ENCODE peak calls at places on chromosomes 12 and 14, in eight cellular contexts. F, G, C, S, V, P, E and M are unnamed samples.

GRCh38 chr12:49304161-49304560 is 9.2 kb downstream of the PRPH start:
- DNase-seq in E (peak), S (no peak), F (no peak), P (no peak), C (peak), V (no peak), G (no peak), M (no peak)

GRCh38 chr14:23667134-23667533 is 31.0 kb downstream of the DHRS2 start:
- DNase-seq in F (no peak), S (no peak), V (no peak), C (no peak), P (no peak), E (no peak), G (no peak), M (no peak)

GRCh38 chr12:62900686-62901272 is 34.2 kb downstream of the PPM1H start:
- DNase-seq in V (no peak), S (no peak), G (no peak), P (no peak), F (no peak), E (no peak), C (no peak), M (no peak)

GRCh38 chr12:27274706-27275105 is 30.6 kb downstream of the STK38L start:
- DNase-seq in F (no peak), G (no peak), S (no peak), P (no peak), C (peak), V (no peak), E (no peak), M (no peak)

GRCh38 chr12:44286336-44286735 is 450.5 kb downstream of the TMEM117 start:
- DNase-seq in P (no peak), S (no peak), G (no peak), C (peak), F (no peak), V (peak), E (peak), M (no peak)

GRCh38 chr14:103517626-103518415 is 4.8 kb downstream of the CKB start:
- DNase-seq in C (peak), G (no peak), F (no peak), V (no peak), E (no peak), P (no peak), S (no peak), M (no peak)

GRCh38 chr14:24307575-24308341 is at the start of gene CIDEB:
- DNase-seq in S (no peak), V (peak), G (peak), E (peak), F (peak), C (peak), P (no peak), M (peak)

GRCh38 chr12:58148405-58148804 is 207.0 kb downstream of the ATP23 start:
- DNase-seq in F (no peak), C (peak), V (no peak), G (no peak), E (peak), P (no peak), S (no peak), M (no peak)

GRCh38 chr14:61399365-61399764 is 78.0 kb downstream of the PRKCH start:
- DNase-seq in C (no peak), V (no peak), G (no peak), P (no peak), E (no peak), S (no peak), F (no peak), M (no peak)

GRCh38 chr12:288687-289086 is 26.1 kb upstream of the SLC6A13 start:
- DNase-seq in P (no peak), S (no peak), C (peak), G (no peak), F (peak), V (no peak), E (peak), M (no peak)

GRCh38 chr12:122291431-122291830 is 25.1 kb upstream of the VPS33A start:
- DNase-seq in E (no peak), F (no peak), C (no peak), V (no peak), G (no peak), P (no peak), S (no peak), M (no peak)

GRCh38 chr14:95491936-95492608 is 24.4 kb downstream of the SYNE3 start:
- DNase-seq in F (no peak), G (no peak), C (no peak), E (no peak), V (no peak), S (no peak), P (no peak), M (no peak)

GRCh38 chr12:53825246-53826081 is 73.7 kb upstream of the CISTR start:
- DNase-seq in S (no peak), C (no peak), P (no peak), F (no peak), G (no peak), E (peak), V (no peak), M (no peak)

GRCh38 chr12:83864064-83864463 is 1048.5 kb downstream of the SLC6A15 start:
- DNase-seq in C (no peak), S (no peak), F (no peak), G (no peak), E (no peak), V (no peak), P (no peak), M (no peak)

GRCh38 chr12:45273717-45274271 is 57.9 kb downstream of the ANO6 start:
- DNase-seq in S (no peak), G (no peak), P (peak), V (no peak), E (peak), F (no peak), C (peak), M (no peak)

GRCh38 chr12:94089891-94090290 is 58.5 kb upstream of the PLXNC1 start:
- DNase-seq in E (peak), P (no peak), S (no peak), G (no peak), C (peak), V (no peak), F (no peak), M (no peak)

GRCh38 chr12:113802966-113803828 is 162.9 kb downstream of the RBM19 start:
- DNase-seq in P (no peak), C (no peak), G (no peak), F (no peak), S (no peak), E (no peak), V (no peak), M (no peak)

GRCh38 chr14:52706724-52707706 is at the start of gene PSMC6:
- DNase-seq in G (peak), V (peak), C (peak), S (peak), P (peak), F (peak), E (peak), M (peak)

GRCh38 chr12:58393152-58393551 is 451.8 kb downstream of the ATP23 start:
- DNase-seq in C (no peak), G (no peak), E (peak), P (no peak), S (no peak), V (no peak), F (no peak), M (no peak)

GRCh38 chr12:117986705-117987469 is 18.1 kb upstream of the KSR2 start:
- DNase-seq in P (no peak), C (no peak), G (no peak), V (no peak), S (no peak), F (no peak), E (peak), M (no peak)

GRCh38 chr12:113725557-113725876 is 240.6 kb downstream of the RBM19 start:
- DNase-seq in F (no peak), P (no peak), C (no peak), G (no peak), S (no peak), E (no peak), V (no peak), M (no peak)

GRCh38 chr14:89185919-89186849 is 230.8 kb downstream of the FOXN3 start:
- DNase-seq in G (no peak), F (no peak), P (no peak), E (peak), C (peak), S (no peak), V (no peak), M (no peak)
- TF ChIP-seq CTCF in G (peak), F (no peak), P (no peak), E (no peak), C (no peak), S (no peak), V (no peak), M (no peak)

DNA sequence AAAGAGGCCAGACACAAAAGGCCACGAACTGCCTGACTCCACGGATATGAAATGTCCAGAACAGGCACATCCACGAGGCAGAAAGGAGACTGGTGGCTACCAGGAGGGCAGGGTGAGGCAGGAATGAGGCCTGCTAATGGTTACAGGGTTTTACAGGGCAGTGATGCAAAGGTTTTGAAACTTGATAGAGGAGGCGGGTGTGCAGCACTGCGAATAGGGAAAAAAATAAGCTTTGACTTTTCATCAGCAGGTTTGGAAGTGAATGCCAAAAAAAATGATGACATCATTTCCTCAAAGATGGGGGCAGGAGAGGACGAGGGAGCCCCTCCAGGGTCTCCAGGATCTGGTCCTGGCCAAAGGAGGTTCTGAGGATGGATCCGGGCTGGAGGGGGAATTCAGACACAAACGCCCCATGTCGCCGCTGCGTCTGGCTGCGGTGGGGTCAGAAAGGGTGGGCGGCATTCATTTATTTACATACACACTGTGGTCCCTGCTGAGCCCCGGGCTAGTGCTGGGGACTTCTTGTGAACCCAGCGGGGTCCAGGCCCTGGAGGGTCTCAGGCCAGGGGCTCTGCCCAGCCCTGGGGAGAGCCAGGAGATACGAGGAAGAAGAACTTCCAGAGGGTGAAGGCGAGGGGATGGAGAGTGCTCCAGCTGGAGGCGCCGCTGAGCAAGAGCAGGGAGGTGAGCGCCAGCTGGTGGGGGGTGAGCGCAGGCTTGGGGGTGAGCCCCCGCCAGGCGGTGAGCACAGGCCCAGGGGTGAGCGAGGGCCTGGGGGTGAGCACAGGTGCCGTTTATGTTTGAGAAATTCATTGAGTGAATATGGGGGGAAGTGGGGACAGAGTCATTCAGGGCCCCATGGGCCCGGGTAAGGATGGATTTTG is 68.3 kb downstream of the NCOR2 start:
- DNase-seq in F (no peak), G (no peak), S (no peak), C (peak), P (no peak), V (no peak), E (peak), M (no peak)
- TF ChIP-seq CTCF in F (no peak), G (peak), S (no peak), C (peak), P (no peak), V (no peak), E (peak), M (no peak)

GRCh38 chr14:79011920-79012204 is 841.7 kb downstream of the NRXN3 start:
- DNase-seq in F (no peak), S (no peak), E (no peak), C (no peak), P (no peak), V (no peak), G (no peak), M (no peak)
- TF ChIP-seq CTCF in F (no peak), S (no peak), E (no peak), C (no peak), P (no peak), V (no peak), G (no peak), M (no peak)

DNA sequence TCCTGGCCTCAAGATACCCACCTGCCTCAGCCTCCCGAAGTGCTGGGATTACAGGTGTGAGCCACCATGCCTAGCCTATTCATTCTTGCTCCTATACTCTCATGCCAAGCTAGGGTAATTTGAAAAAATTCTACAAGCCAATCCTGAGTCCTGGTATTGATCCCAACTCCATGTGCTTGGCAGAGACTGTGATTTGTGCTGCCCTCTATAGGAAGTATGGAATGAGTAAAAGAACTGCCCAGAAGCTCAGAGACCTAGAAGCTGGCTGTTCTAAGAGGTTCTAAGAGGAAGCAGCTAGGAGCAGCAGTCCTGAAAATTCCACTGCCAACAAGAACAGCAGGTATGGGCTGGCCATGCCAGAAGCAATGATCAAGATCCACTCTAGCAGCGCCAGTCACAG is 402.5 kb downstream of the PCNX1 start:
- DNase-seq in F (no peak), E (peak), C (no peak), G (no peak), V (no peak), P (no peak), S (no peak), M (no peak)
- TF ChIP-seq CTCF in F (no peak), E (peak), C (peak), G (peak), V (no peak), P (no peak), S (no peak), M (no peak)

DNA sequence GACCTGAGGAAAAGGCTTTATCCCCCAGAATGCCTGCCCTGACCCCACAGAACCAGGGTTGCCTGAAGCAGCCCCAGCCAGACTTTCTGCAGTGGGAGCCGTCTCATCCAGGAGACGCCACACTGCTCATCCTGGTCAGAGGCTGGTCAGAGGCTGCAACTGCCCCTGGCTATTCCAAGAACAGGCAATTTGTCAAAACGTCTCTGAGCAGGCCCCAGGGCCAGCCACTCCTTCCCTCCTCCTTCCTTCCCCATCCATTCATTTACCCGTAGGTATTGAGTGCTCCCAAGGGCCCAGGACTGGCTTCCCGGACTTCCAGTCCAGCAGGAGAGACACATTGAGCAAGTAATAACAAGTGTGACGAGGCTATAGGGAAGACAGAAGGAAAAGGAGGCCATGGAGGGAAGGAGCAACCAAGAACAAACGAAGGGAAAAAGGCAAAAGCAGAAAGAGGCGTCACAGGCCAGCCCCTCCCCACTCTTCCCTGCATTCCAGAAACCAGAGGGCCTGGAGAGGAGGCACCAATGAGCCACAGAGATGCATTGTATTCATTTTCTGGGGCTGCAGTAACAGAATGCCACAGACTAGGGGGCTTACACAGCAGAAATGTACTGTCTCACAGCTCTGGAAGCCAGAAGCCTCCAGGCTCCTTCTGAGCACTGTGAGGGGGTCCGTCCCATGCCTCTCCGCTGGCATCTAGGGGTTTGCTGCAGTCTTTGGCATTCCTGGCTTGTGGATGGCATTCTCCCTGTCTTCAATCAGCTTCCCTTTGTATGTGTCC is 21.0 kb upstream of the CD9 start:
- DNase-seq in E (no peak), P (no peak), V (no peak), S (no peak), F (no peak), C (peak), G (peak), M (peak)
- TF ChIP-seq CTCF in E (no peak), P (no peak), V (no peak), S (no peak), F (no peak), C (peak), G (peak), M (peak)

GRCh38 chr14:42277840-42278239 is 671.2 kb downstream of the LRFN5 start:
- DNase-seq in F (no peak), P (no peak), S (no peak), V (no peak), G (no peak), E (no peak), C (no peak), M (no peak)
- TF ChIP-seq CTCF in F (no peak), P (no peak), S (no peak), V (no peak), G (no peak), E (no peak), C (no peak), M (no peak)

GRCh38 chr14:65470404-65470880 is 57.9 kb downstream of the FUT8 start:
- DNase-seq in V (no peak), C (no peak), G (peak), F (no peak), S (no peak), E (no peak), P (no peak), M (peak)
- TF ChIP-seq CTCF in V (no peak), C (no peak), G (no peak), F (no peak), S (no peak), E (no peak), P (no peak), M (no peak)

GRCh38 chr14:78154827-78155226 is 15.3 kb upstream of the NRXN3 start:
- DNase-seq in V (no peak), P (no peak), C (no peak), S (no peak), E (no peak), G (peak), F (no peak), M (peak)
- TF ChIP-seq CTCF in V (peak), P (no peak), C (no peak), S (no peak), E (no peak), G (peak), F (no peak), M (no peak)

GRCh38 chr12:66664076-66664475 is 14.8 kb downstream of the GRIP1 start:
- DNase-seq in F (no peak), P (no peak), V (no peak), S (no peak), G (no peak), C (no peak), E (no peak), M (no peak)
- TF ChIP-seq CTCF in F (no peak), P (no peak), V (no peak), S (no peak), G (no peak), C (no peak), E (no peak), M (no peak)